ENCODE peak calls at places on chromosome 13, in six cellular contexts. One of them, this sample, is unnamed.

GRCh38 chr13:43905435-43906031 is 25.8 kb downstream of the LACC1 start:
- DNase-seq in vagina: no peak
- DNase-seq in amygdala: peak
- DNase-seq in Calu3: peak
- DNase-seq in activated CD4-positive, alpha-beta T cell treated with anti-CD3 and anti-CD28 coated beads, Interleukin-2, amount 50 U/mL, for 24 hours: no peak
- DNase-seq in stomach: no peak
- DNase-seq in this sample: peak

GRCh38 chr13:47572375-47572774 is 428.7 kb downstream of the SUCLA2 start:
- DNase-seq in vagina: no peak
- DNase-seq in amygdala: no peak
- DNase-seq in activated CD4-positive, alpha-beta T cell treated with anti-CD3 and anti-CD28 coated beads, Interleukin-2, amount 50 U/mL, for 24 hours: no peak
- DNase-seq in stomach: no peak
- DNase-seq in Calu3: no peak
- DNase-seq in this sample: no peak

GRCh38 chr13:33262069-33262487 is 23.5 kb downstream of the STARD13 start:
- DNase-seq in stomach: no peak
- DNase-seq in vagina: no peak
- DNase-seq in activated CD4-positive, alpha-beta T cell treated with anti-CD3 and anti-CD28 coated beads, Interleukin-2, amount 50 U/mL, for 24 hours: no peak
- DNase-seq in Calu3: peak
- DNase-seq in amygdala: peak
- DNase-seq in this sample: peak

GRCh38 chr13:29987340-29987739 is 136.9 kb upstream of the UBL3 start:
- DNase-seq in stomach: no peak
- DNase-seq in activated CD4-positive, alpha-beta T cell treated with anti-CD3 and anti-CD28 coated beads, Interleukin-2, amount 50 U/mL, for 24 hours: no peak
- DNase-seq in vagina: no peak
- DNase-seq in amygdala: no peak
- DNase-seq in Calu3: no peak
- DNase-seq in this sample: no peak

GRCh38 chr13:108268713-108269112 is 805 bp upstream of the TNFSF13B start:
- DNase-seq in amygdala: no peak
- DNase-seq in stomach: no peak
- DNase-seq in activated CD4-positive, alpha-beta T cell treated with anti-CD3 and anti-CD28 coated beads, Interleukin-2, amount 50 U/mL, for 24 hours: no peak
- DNase-seq in vagina: no peak
- DNase-seq in Calu3: no peak
- DNase-seq in this sample: no peak

GRCh38 chr13:95924389-95924994 is 128.7 kb downstream of the UGGT2 start:
- DNase-seq in vagina: no peak
- DNase-seq in amygdala: no peak
- DNase-seq in Calu3: no peak
- DNase-seq in stomach: no peak
- DNase-seq in activated CD4-positive, alpha-beta T cell treated with anti-CD3 and anti-CD28 coated beads, Interleukin-2, amount 50 U/mL, for 24 hours: no peak
- DNase-seq in this sample: peak

GRCh38 chr13:50626031-50626643 is 217.4 kb downstream of the DLEU7 start:
- DNase-seq in vagina: no peak
- DNase-seq in activated CD4-positive, alpha-beta T cell treated with anti-CD3 and anti-CD28 coated beads, Interleukin-2, amount 50 U/mL, for 24 hours: no peak
- DNase-seq in amygdala: no peak
- DNase-seq in stomach: no peak
- DNase-seq in Calu3: no peak
- DNase-seq in this sample: no peak

GRCh38 chr13:45807520-45808099 is 43.9 kb downstream of the SIAH3 start:
- DNase-seq in activated CD4-positive, alpha-beta T cell treated with anti-CD3 and anti-CD28 coated beads, Interleukin-2, amount 50 U/mL, for 24 hours: no peak
- DNase-seq in Calu3: peak
- DNase-seq in vagina: no peak
- DNase-seq in amygdala: peak
- DNase-seq in stomach: peak
- DNase-seq in this sample: peak

GRCh38 chr13:65154661-65155447 is 2075.3 kb downstream of the PCDH9 start:
- DNase-seq in activated CD4-positive, alpha-beta T cell treated with anti-CD3 and anti-CD28 coated beads, Interleukin-2, amount 50 U/mL, for 24 hours: no peak
- DNase-seq in amygdala: no peak
- DNase-seq in stomach: no peak
- DNase-seq in vagina: no peak
- DNase-seq in Calu3: no peak
- DNase-seq in this sample: no peak

GRCh38 chr13:37484056-37484455 is 114.5 kb downstream of the POSTN start:
- DNase-seq in Calu3: no peak
- DNase-seq in stomach: no peak
- DNase-seq in vagina: no peak
- DNase-seq in activated CD4-positive, alpha-beta T cell treated with anti-CD3 and anti-CD28 coated beads, Interleukin-2, amount 50 U/mL, for 24 hours: no peak
- DNase-seq in amygdala: no peak
- DNase-seq in this sample: no peak

This sample was measured in SW 1271.